ENCODE peak calls at places on chromosomes 13 and 19, in six cellular contexts. L is GM12878, T is SK-N-SH, X is K562, V is H1, A is HepG2. J is an unnamed sample.

GRCh38 chr13:44278164-44278563 is 95.5 kb upstream of the SERP2 start:
- DNase-seq in L (no peak), T (no peak), X (no peak), V (no peak), A (no peak), J (no peak)

GRCh38 chr13:100490692-100491091 is 97.9 kb downstream of the GGACT start:
- DNase-seq in L (no peak), T (no peak), X (no peak), V (no peak), A (no peak), J (no peak)

GRCh38 chr13:30577381-30577780 is 40.3 kb upstream of the USPL1 start:
- DNase-seq in L (peak), T (no peak), X (no peak), V (no peak), A (peak), J (peak)

GRCh38 chr13:73168226-73168992 is 109.6 kb downstream of the KLF5 start:
- DNase-seq in L (no peak), T (no peak), X (no peak), V (no peak), A (no peak), J (no peak)

GRCh38 chr13:90792335-90792734 is 555.2 kb upstream of the MIR17HG start:
- DNase-seq in L (no peak), T (no peak), X (no peak), V (no peak), A (no peak), J (no peak)

GRCh38 chr19:11322269-11323024 is 17.0 kb downstream of the RAB3D start:
- DNase-seq in L (no peak), T (no peak), X (no peak), V (no peak), A (no peak), J (peak)

GRCh38 chr13:94544922-94545321 is 51.0 kb downstream of the TGDS start:
- DNase-seq in L (no peak), T (no peak), X (no peak), V (no peak), A (no peak), J (no peak)

GRCh38 chr19:2524840-2525723 is 49.2 kb downstream of the GADD45B start:
- DNase-seq in L (no peak), T (no peak), X (no peak), V (no peak), A (peak), J (no peak)

GRCh38 chr13:61339054-61339621 is 76.5 kb downstream of the PCDH20 start:
- DNase-seq in L (no peak), T (no peak), X (no peak), V (no peak), A (no peak), J (no peak)

GRCh38 chr13:76759877-76760276 is 126.3 kb downstream of the KCTD12 start:
- DNase-seq in L (no peak), T (no peak), X (no peak), V (no peak), A (no peak), J (no peak)

GRCh38 chr13:95541911-95542484 is 10.5 kb upstream of the CLDN10 start:
- DNase-seq in L (no peak), T (no peak), X (no peak), V (no peak), A (no peak), J (no peak)

GRCh38 chr13:34591801-34592454 is 350.1 kb upstream of the NBEA start:
- DNase-seq in L (no peak), T (no peak), X (no peak), V (no peak), A (no peak), J (no peak)

GRCh38 chr19:42196011-42197001 is 21.2 kb downstream of the DEDD2 start:
- DNase-seq in L (no peak), T (no peak), X (peak), V (no peak), A (no peak), J (no peak)

GRCh38 chr19:2636897-2637683 is 65.4 kb downstream of the GNG7 start:
- DNase-seq in L (no peak), T (peak), X (peak), V (no peak), A (peak), J (no peak)

GRCh38 chr19:11485245-11485837 is 4.5 kb upstream of the ELAVL3 start:
- DNase-seq in L (no peak), T (peak), X (peak), V (no peak), A (no peak), J (no peak)

GRCh38 chr13:28094311-28094710 is 6.1 kb downstream of the FLT3 start:
- DNase-seq in L (no peak), T (no peak), X (no peak), V (no peak), A (no peak), J (peak)
- TF ChIP-seq GABPA in L (no peak), T (no peak), X (no peak), V (no peak), A (no peak), J (no peak)

DNA sequence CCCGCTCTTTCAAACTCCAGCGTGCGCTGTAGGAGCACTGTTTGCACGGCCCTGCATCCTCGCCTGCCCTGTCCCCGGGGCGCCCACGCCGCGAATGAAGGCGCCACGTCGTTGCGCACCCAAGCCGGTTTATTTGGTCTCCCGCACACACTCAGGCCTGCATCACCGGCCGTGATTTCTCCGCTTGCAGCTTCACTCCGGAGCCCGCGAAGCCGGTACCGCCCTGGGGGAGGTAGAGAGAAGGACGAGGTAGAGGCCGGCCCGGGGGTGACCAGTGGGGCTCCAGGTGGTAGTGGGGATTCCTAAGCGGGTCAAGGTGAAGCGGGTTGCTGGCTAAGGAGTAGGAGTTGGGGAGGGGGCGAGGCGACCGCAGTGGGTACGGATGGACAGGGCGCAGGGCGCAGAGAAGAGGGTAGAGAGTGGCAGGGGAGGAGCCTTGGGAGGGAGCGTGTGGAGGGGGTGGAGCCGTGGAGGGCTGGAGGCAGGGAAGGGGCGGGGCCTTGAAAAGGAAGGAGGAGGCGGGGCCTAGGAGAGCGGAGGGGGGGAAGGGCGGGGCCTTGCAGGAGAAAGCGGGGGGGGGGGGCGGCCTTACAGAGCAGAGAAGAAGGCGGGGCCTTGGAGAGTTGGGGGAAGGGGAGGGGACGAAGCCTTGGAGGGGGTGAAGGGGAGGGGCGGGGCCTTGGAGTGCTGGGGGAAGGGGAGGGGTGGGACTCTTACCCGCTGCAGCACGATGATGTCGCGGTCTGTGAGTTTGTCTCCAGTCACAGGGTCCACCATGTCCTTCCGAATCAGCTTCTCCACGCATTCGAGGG is 24.6 kb downstream of the NOSIP start:
- DNase-seq in L (no peak), T (peak), X (peak), V (peak), A (no peak), J (peak)
- TF ChIP-seq POLR2AphosphoS5 in L (no peak), T (no peak), X (no peak), V (peak), A (no peak), J (no peak)

DNA sequence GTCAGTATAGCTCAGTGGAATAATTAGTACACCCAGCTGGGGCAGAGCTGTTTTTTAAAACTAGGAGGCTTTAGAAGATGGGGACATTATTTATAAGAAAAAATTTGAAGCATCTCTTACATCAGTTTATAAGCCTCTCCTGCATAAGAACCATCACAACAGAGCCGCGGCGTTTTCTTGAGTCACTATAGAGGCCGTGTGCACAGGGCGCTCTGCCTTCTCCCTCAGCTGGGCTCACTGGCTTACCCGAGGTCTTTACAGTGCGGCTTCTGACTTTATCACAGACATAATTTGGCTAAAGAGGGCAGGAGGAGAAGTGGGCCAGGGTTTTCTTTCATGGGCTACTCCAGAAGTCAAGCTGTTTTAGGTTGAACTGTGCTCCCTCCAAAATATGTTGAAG is 135.5 kb upstream of the RNF113B start:
- DNase-seq in L (no peak), T (no peak), X (no peak), V (no peak), A (no peak), J (no peak)
- TF ChIP-seq GABPA in L (no peak), T (no peak), X (no peak), V (no peak), A (no peak), J (no peak)

GRCh38 chr19:5947435-5947834 is 30.5 kb downstream of the RANBP3 start:
- DNase-seq in L (no peak), T (no peak), X (no peak), V (no peak), A (no peak), J (peak)

GRCh38 chr19:5942991-5943390 is 28.9 kb downstream of the CAPS start:
- DNase-seq in L (no peak), T (no peak), X (no peak), V (no peak), A (no peak), J (no peak)

GRCh38 chr19:5941673-5942072 is 27.6 kb downstream of the CAPS start:
- DNase-seq in L (no peak), T (no peak), X (no peak), V (no peak), A (no peak), J (no peak)

GRCh38 chr19:5940260-5941208 is 26.5 kb downstream of the CAPS start:
- DNase-seq in L (no peak), T (no peak), X (no peak), V (no peak), A (no peak), J (no peak)

DNA sequence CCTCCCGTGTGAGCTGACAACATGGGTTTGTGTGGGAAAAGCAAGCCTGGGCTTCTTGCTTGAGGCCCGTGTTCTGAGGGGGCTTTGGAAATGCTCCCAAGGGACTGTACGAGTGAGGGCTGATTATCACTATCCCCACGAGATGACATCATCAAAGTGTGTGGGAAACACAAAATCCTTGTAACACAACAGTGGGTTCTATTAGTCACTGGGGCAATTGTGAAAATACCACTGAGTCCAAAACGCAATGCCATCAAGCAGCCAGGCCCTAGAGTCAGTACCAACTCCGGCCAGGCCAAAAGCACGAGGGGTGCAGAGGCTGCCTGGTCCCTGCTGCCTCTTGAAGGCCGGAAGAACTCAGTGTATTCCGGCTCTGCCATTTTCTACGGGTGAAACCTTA is 29.6 kb downstream of the CAPS start:
- DNase-seq in L (no peak), T (no peak), X (no peak), V (no peak), A (no peak), J (no peak)
- TF ChIP-seq POLR2AphosphoS5 in L (no peak), T (no peak), X (no peak), V (no peak), A (no peak), J (no peak)

DNA sequence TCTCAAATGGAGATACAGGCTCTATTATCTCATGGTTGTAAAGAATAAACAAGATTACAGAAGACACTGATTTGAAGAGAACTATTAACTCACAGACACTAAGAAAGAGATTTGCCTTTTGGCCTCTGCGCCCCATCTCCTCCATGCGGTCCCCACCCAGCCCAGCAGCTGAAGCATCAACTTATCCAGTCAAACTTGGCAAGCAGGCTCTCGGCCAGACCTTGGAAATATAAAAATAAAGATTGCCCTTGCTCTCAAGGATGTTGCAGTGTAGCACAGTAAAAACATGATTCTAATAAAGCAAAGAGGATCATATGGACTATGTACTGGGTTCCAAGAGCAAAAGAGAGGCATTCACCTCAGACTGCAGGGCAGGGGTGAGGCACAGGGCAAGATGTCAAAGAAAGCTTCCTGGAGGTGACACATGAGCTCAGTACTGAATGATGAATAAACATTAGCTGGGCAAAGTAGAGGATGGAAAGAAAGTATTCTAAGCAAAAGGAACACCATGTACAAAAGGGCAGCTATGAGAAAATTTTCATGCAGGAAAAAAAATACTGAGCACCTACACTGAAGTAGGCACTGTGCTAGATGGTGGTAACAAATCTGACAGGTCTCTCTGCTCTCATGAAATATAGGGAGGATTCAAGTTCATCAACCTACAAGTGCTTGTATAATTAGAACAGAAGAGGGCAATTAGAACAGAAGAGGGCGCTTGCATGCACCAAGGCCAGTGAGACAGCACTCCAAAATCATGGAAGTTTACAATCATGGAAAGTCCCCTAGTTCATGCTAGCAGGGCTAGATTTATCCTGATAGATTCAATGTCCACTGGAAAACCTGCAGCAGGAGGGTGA is 85.0 kb downstream of the SACS start:
- DNase-seq in L (no peak), T (no peak), X (no peak), V (no peak), A (no peak), J (no peak)
- TF ChIP-seq GABPA in L (no peak), T (no peak), X (no peak), V (no peak), A (no peak), J (no peak)

GRCh38 chr19:1254081-1254527 is 5.7 kb downstream of the MIDN start:
- DNase-seq in L (no peak), T (no peak), X (no peak), V (no peak), A (no peak), J (peak)

GRCh38 chr19:1253514-1254080 is 5.2 kb downstream of the MIDN start:
- DNase-seq in L (no peak), T (no peak), X (no peak), V (no peak), A (peak), J (no peak)

GRCh38 chr19:1251503-1252220 is 3.3 kb downstream of the MIDN start:
- DNase-seq in L (no peak), T (peak), X (no peak), V (no peak), A (peak), J (peak)

GRCh38 chr19:1252221-1252817 is 3.9 kb downstream of the MIDN start:
- DNase-seq in L (no peak), T (peak), X (no peak), V (no peak), A (no peak), J (peak)

DNA sequence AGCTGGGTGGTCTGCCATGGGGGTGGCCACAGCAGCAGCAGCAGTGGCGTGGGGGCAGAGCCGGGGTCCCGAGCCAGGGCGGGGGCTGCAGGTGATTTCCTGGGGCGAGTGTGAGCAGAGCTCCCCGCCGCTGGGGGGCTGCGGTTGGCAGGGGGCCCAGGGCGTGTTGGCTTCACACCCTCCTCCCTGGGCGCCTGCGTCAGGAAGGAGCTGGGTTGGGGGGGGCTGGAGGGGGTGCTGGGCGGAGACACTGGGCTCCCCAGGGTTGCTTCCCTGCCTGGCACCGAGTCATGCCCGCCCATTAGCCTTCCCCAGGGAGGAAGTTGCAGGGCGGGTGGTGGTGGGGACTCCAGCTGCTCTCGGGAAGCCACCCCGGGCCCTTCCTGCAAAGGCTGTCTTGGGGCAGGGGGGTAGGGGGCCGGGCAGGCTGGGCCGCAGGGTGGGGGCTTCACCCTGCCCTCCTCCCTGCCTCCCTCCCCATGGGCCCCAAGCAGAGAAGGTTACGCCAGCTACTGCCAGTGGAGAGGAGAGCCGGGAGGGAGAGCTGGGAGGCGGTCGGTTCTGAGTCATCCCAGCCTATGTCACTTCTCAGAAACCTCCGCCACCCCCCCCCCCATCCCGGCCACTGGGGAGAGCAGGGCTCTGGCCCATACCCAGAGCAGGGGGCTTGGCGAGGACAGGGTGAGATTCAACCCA is 4.6 kb downstream of the MIDN start:
- DNase-seq in L (no peak), T (peak), X (no peak), V (no peak), A (peak), J (peak)
- TF ChIP-seq POLR2AphosphoS5 in L (no peak), T (no peak), X (no peak), V (no peak), A (no peak), J (peak)

DNA sequence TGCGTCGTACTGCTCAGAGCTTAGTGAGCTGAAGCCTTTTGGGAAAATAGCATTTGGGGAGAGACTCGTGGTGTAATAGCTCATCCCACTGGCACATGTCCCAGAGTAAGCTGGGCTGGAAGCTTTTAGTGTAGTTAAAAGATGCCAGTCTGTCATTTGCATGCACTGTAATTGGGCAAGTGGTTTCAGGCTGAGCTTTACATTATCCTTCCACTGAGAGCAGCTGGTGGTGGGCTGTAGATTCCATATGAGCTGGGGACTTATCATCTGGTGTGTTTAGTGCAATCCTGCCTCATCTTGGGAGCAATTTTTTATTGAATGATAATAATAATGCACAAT is 69.9 kb downstream of the LRCH1 start:
- DNase-seq in L (no peak), T (peak), X (no peak), V (no peak), A (no peak), J (no peak)
- TF ChIP-seq GABPA in L (no peak), T (no peak), X (no peak), V (no peak), A (no peak), J (no peak)

DNA sequence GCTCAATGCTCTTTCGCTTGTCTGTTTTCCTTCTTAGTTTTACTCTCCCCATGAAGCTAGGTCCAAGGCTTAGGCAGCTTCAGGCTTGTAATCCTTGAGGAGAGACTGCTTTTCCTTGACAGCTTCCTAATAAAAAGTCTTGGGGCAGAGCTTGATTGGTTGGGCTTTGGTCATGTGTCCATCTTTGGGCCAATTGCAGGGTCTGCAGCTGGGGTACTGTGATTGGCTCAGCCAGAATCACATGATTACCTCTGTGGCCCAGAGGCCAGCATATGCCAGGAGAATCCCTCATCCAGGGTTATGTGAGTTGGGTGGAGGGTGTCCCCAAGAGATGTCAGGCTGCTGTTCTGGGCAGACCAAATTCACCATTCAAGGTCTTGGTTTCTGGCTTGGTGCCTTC is 8.1 kb downstream of the KLK1 start:
- DNase-seq in L (no peak), T (peak), X (no peak), V (no peak), A (no peak), J (no peak)
- TF ChIP-seq POLR2AphosphoS5 in L (no peak), T (no peak), X (no peak), V (no peak), A (no peak), J (no peak)

J was measured in HL-60.